ENCODE peak calls at places on chromosomes 11 and 22, in five cellular contexts. Y, D, U, A and W are unnamed samples.

GRCh38 chr11:17906436-17906835 is 106.4 kb downstream of the SERGEF start:
- DNase-seq in Y (no peak), U (peak; percentile 10), D (peak; percentile 99), A (no peak), W (peak; percentile 99)

GRCh38 chr11:6622261-6623171 is 3.3 kb upstream of the TPP1 start:
- DNase-seq in A (no peak), D (no peak), Y (no peak), U (no peak), W (no peak)

GRCh38 chr22:25488244-25489020 is 76.0 kb upstream of the GRK3 start:
- DNase-seq in A (no peak), U (no peak), D (peak; percentile 22), Y (peak; percentile 52), W (peak; percentile 37)

GRCh38 chr11:78653294-78653909 is 78.7 kb upstream of the NARS2 start:
- DNase-seq in D (no peak), A (no peak), U (no peak), Y (no peak), W (no peak)

GRCh38 chr22:45302047-45302446 is 7.7 kb upstream of the FAM118A start:
- DNase-seq in D (no peak), Y (peak; percentile 81), A (no peak), U (no peak), W (no peak)

GRCh38 chr11:65053826-65054503 is 4.4 kb downstream of the NAALADL1 start:
- DNase-seq in Y (no peak), D (no peak), A (no peak), U (no peak), W (no peak)

GRCh38 chr11:120149246-120149645 is 11.3 kb upstream of the TRIM29 start:
- DNase-seq in Y (no peak), D (no peak), A (no peak), U (no peak), W (no peak)

GRCh38 chr11:131430466-131431176 is 60.2 kb downstream of the NTM start:
- DNase-seq in U (no peak), D (no peak), A (no peak), Y (no peak), W (no peak)

GRCh38 chr22:41491379-41492100 is 22.6 kb downstream of the ACO2 start:
- DNase-seq in A (no peak), U (no peak), Y (no peak), D (no peak), W (peak; percentile 25)

GRCh38 chr22:31790240-31790639 is 36.4 kb downstream of the DEPDC5 start:
- DNase-seq in Y (no peak), D (no peak), U (no peak), A (peak; percentile 24), W (no peak)

GRCh38 chr11:77144196-77144853 is 16.3 kb downstream of the MYO7A start:
- DNase-seq in A (no peak), U (no peak), Y (no peak), D (no peak), W (no peak)

GRCh38 chr11:66906077-66906929 is 49.4 kb downstream of the LRFN4 start:
- DNase-seq in Y (peak; percentile 81), U (no peak), A (no peak), D (peak; percentile 48), W (peak; percentile 59)

GRCh38 chr11:2192435-2192834 is 20.8 kb upstream of the TH start:
- DNase-seq in A (no peak), Y (no peak), D (no peak), U (no peak), W (no peak)

GRCh38 chr22:43826142-43827093 is 14.3 kb upstream of the EFCAB6 start:
- DNase-seq in A (no peak), D (no peak), Y (no peak), U (no peak), W (no peak)

GRCh38 chr11:11558826-11559225 is 63.0 kb downstream of the GALNT18 start:
- DNase-seq in A (no peak), Y (no peak), D (no peak), U (no peak), W (no peak)

GRCh38 chr11:90246468-90246867 is 23.6 kb upstream of the CHORDC1 start:
- DNase-seq in D (no peak), Y (no peak), A (no peak), U (no peak), W (no peak)

GRCh38 chr11:8285796-8286195 is 22.1 kb upstream of the LMO1 start:
- DNase-seq in U (no peak), Y (no peak), A (no peak), D (no peak), W (no peak)

GRCh38 chr11:85889676-85890579 is 34.7 kb downstream of the CCDC83 start:
- DNase-seq in D (no peak), Y (peak; percentile 13), A (no peak), U (no peak), W (no peak)